ENCODE peak calls at places on chromosomes 5 and 9, in four cellular contexts. X is Calu3; S is activated naive CD4-positive, alpha-beta T cell treated with Interleukin-2 at 50 U/mL for 16 hours; W is NCI-H2081. Q is an unnamed sample.
A peak's percentile ranks its signal among the peaks of the same experiment; 100 is the strongest.

GRCh38 chr5:5617024-5617423 is 194.5 kb downstream of the ICE1 start:
- DNase-seq in S (no peak), W (no peak), X (no peak), Q (no peak)

GRCh38 chr9:134624827-134625181 is 16.8 kb upstream of the COL5A1 start:
- DNase-seq in X (no peak), S (no peak), W (no peak), Q (peak; percentile 7)

GRCh38 chr9:38160613-38161215 is 91.7 kb upstream of the SHB start:
- DNase-seq in X (peak; percentile 41), W (peak; percentile 56), S (peak; percentile 53), Q (peak; percentile 78)

GRCh38 chr5:143456952-143457547 is 53.6 kb upstream of the NR3C1 start:
- DNase-seq in W (no peak), X (no peak), S (no peak), Q (no peak)

GRCh38 chr5:145848854-145849253 is 13.7 kb upstream of the PRELID2 start:
- DNase-seq in X (no peak), S (no peak), W (no peak), Q (no peak)

GRCh38 chr5:168227001-168227400 is 64.4 kb upstream of the WWC1 start:
- DNase-seq in X (no peak), W (no peak), S (no peak), Q (no peak)

GRCh38 chr5:136191304-136192014 is 1.5 kb downstream of the SMIM32 start:
- DNase-seq in S (no peak), X (peak; percentile 27), W (no peak), Q (no peak)

GRCh38 chr5:73625905-73626811 is at the start of gene ARHGEF28:
- DNase-seq in S (peak; percentile 11), W (peak; percentile 65), X (peak; percentile 90), Q (peak; percentile 89)

GRCh38 chr9:83274787-83275186 is 211.8 kb upstream of the RASEF start:
- DNase-seq in S (no peak), X (no peak), W (no peak), Q (no peak)

Q was measured in body of pancreas.